ENCODE peak calls at places on chromosomes 12 and 14, in ten cellular contexts. One of them, this sample, is unnamed.

GRCh38 chr12:96221391-96221790 is 27.2 kb downstream of the ELK3 start:
- DNase-seq in bronchial epithelial cell: peak; percentile 70
- DNase-seq in endodermal cell: no peak
- DNase-seq in A549: no peak
- DNase-seq in cardiac fibroblast: no peak
- DNase-seq in HCT116: no peak
- DNase-seq in type B pancreatic cell: no peak
- DNase-seq in H9: no peak
- DNase-seq in endothelial cell: no peak
- DNase-seq in uterus: no peak
- DNase-seq in this sample: no peak

GRCh38 chr12:39272934-39273770 is 169.8 kb downstream of the KIF21A start:
- DNase-seq in bronchial epithelial cell: peak; percentile 54
- DNase-seq in endodermal cell: peak; percentile 71
- DNase-seq in A549: peak; percentile 4
- DNase-seq in cardiac fibroblast: peak; percentile 67
- DNase-seq in HCT116: peak; percentile 22
- DNase-seq in type B pancreatic cell: no peak
- DNase-seq in H9: no peak
- DNase-seq in endothelial cell: peak; percentile 66
- DNase-seq in uterus: no peak
- DNase-seq in this sample: peak; percentile 44

GRCh38 chr14:20697273-20698017 is 8.9 kb downstream of the ANG start:
- DNase-seq in bronchial epithelial cell: peak; percentile 83
- DNase-seq in endodermal cell: peak; percentile 92
- DNase-seq in A549: peak; percentile 67
- DNase-seq in cardiac fibroblast: peak; percentile 88
- DNase-seq in HCT116: peak; percentile 55
- DNase-seq in type B pancreatic cell: peak; percentile 72
- DNase-seq in H9: peak; percentile 73
- DNase-seq in endothelial cell: peak; percentile 74
- DNase-seq in uterus: peak; percentile 35
- DNase-seq in this sample: peak; percentile 64

GRCh38 chr14:43687866-43688265 is 819.2 kb downstream of the FSCB start:
- DNase-seq in bronchial epithelial cell: peak; percentile 40
- DNase-seq in endodermal cell: no peak
- DNase-seq in A549: no peak
- DNase-seq in cardiac fibroblast: peak; percentile 31
- DNase-seq in HCT116: no peak
- DNase-seq in type B pancreatic cell: no peak
- DNase-seq in H9: no peak
- DNase-seq in endothelial cell: no peak
- DNase-seq in uterus: no peak
- DNase-seq in this sample: no peak

GRCh38 chr12:19979584-19979983 is 388.8 kb upstream of the PDE3A start:
- DNase-seq in bronchial epithelial cell: no peak
- DNase-seq in endodermal cell: no peak
- DNase-seq in A549: no peak
- DNase-seq in cardiac fibroblast: no peak
- DNase-seq in HCT116: no peak
- DNase-seq in type B pancreatic cell: no peak
- DNase-seq in H9: no peak
- DNase-seq in endothelial cell: no peak
- DNase-seq in uterus: no peak
- DNase-seq in this sample: no peak

GRCh38 chr12:9940370-9940769 is 8.2 kb upstream of the CLEC2A start:
- DNase-seq in bronchial epithelial cell: no peak
- DNase-seq in endodermal cell: no peak
- DNase-seq in A549: no peak
- DNase-seq in cardiac fibroblast: peak; percentile 20
- DNase-seq in HCT116: no peak
- DNase-seq in type B pancreatic cell: no peak
- DNase-seq in H9: no peak
- DNase-seq in endothelial cell: no peak
- DNase-seq in uterus: no peak
- DNase-seq in this sample: no peak

GRCh38 chr12:6828671-6829531 is 694 bp downstream of the P3H3 start:
- DNase-seq in bronchial epithelial cell: no peak
- DNase-seq in endodermal cell: peak; percentile 93
- DNase-seq in A549: no peak
- DNase-seq in cardiac fibroblast: peak; percentile 56
- DNase-seq in HCT116: no peak
- DNase-seq in type B pancreatic cell: no peak
- DNase-seq in H9: peak; percentile 80
- DNase-seq in endothelial cell: peak; percentile 52
- DNase-seq in uterus: peak; percentile 53
- DNase-seq in this sample: peak; percentile 63

GRCh38 chr12:116759783-116760581 is 21.9 kb downstream of the RNFT2 start:
- DNase-seq in bronchial epithelial cell: no peak
- DNase-seq in endodermal cell: peak; percentile 90
- DNase-seq in A549: no peak
- DNase-seq in cardiac fibroblast: peak; percentile 38
- DNase-seq in HCT116: peak; percentile 53
- DNase-seq in type B pancreatic cell: no peak
- DNase-seq in H9: peak; percentile 69
- DNase-seq in endothelial cell: peak; percentile 51
- DNase-seq in uterus: no peak
- DNase-seq in this sample: peak; percentile 40

GRCh38 chr14:97994020-97994531 is 1196.9 kb downstream of the VRK1 start:
- DNase-seq in bronchial epithelial cell: no peak
- DNase-seq in endodermal cell: no peak
- DNase-seq in A549: no peak
- DNase-seq in cardiac fibroblast: no peak
- DNase-seq in HCT116: no peak
- DNase-seq in type B pancreatic cell: no peak
- DNase-seq in H9: no peak
- DNase-seq in endothelial cell: no peak
- DNase-seq in uterus: no peak
- DNase-seq in this sample: no peak

GRCh38 chr14:80575763-80576162 is 364.5 kb upstream of the DIO2 start:
- DNase-seq in bronchial epithelial cell: peak; percentile 28
- DNase-seq in endodermal cell: no peak
- DNase-seq in A549: no peak
- DNase-seq in cardiac fibroblast: no peak
- DNase-seq in HCT116: no peak
- DNase-seq in type B pancreatic cell: no peak
- DNase-seq in H9: no peak
- DNase-seq in endothelial cell: no peak
- DNase-seq in uterus: no peak
- DNase-seq in this sample: no peak

GRCh38 chr12:12673296-12673695 is 22.7 kb downstream of the GPR19 start:
- DNase-seq in bronchial epithelial cell: peak; percentile 4
- DNase-seq in endodermal cell: no peak
- DNase-seq in A549: no peak
- DNase-seq in cardiac fibroblast: no peak
- DNase-seq in HCT116: no peak
- DNase-seq in type B pancreatic cell: no peak
- DNase-seq in H9: no peak
- DNase-seq in endothelial cell: no peak
- DNase-seq in uterus: no peak
- DNase-seq in this sample: no peak

GRCh38 chr12:6336859-6337744 is 4.8 kb downstream of the TNFRSF1A start:
- DNase-seq in bronchial epithelial cell: no peak
- DNase-seq in endodermal cell: no peak
- DNase-seq in A549: no peak
- DNase-seq in cardiac fibroblast: peak; percentile 43
- DNase-seq in HCT116: no peak
- DNase-seq in type B pancreatic cell: no peak
- DNase-seq in H9: no peak
- DNase-seq in endothelial cell: no peak
- DNase-seq in uterus: no peak
- DNase-seq in this sample: no peak

GRCh38 chr14:98233656-98234055 is 1038.3 kb downstream of the BCL11B start:
- DNase-seq in bronchial epithelial cell: peak; percentile 69
- DNase-seq in endodermal cell: peak; percentile 58
- DNase-seq in A549: no peak
- DNase-seq in cardiac fibroblast: no peak
- DNase-seq in HCT116: no peak
- DNase-seq in type B pancreatic cell: no peak
- DNase-seq in H9: no peak
- DNase-seq in endothelial cell: no peak
- DNase-seq in uterus: no peak
- DNase-seq in this sample: no peak

GRCh38 chr14:77314043-77314442 is 6.6 kb downstream of the POMT2 start:
- DNase-seq in bronchial epithelial cell: peak; percentile 99
- DNase-seq in endodermal cell: peak; percentile 77
- DNase-seq in A549: no peak
- DNase-seq in cardiac fibroblast: peak; percentile 88
- DNase-seq in HCT116: no peak
- DNase-seq in type B pancreatic cell: no peak
- DNase-seq in H9: peak; percentile 49
- DNase-seq in endothelial cell: no peak
- DNase-seq in uterus: no peak
- DNase-seq in this sample: no peak
- TF ChIP-seq CTCF in bronchial epithelial cell: no peak
- TF ChIP-seq CTCF in endodermal cell: no peak
- TF ChIP-seq CTCF in A549: no peak
- TF ChIP-seq CTCF in cardiac fibroblast: no peak
- TF ChIP-seq CTCF in HCT116: no peak
- TF ChIP-seq CTCF in type B pancreatic cell: no peak
- TF ChIP-seq CTCF in H9: no peak
- TF ChIP-seq CTCF in endothelial cell: no peak
- TF ChIP-seq CTCF in uterus: no peak
- TF ChIP-seq CTCF in this sample: no peak

GRCh38 chr14:69674546-69675245 is 63.3 kb downstream of the SUSD6 start:
- DNase-seq in bronchial epithelial cell: no peak
- DNase-seq in endodermal cell: no peak
- DNase-seq in A549: no peak
- DNase-seq in cardiac fibroblast: no peak
- DNase-seq in HCT116: no peak
- DNase-seq in type B pancreatic cell: no peak
- DNase-seq in H9: no peak
- DNase-seq in endothelial cell: no peak
- DNase-seq in uterus: no peak
- DNase-seq in this sample: no peak

GRCh38 chr14:69673099-69673498 is 61.7 kb downstream of the SUSD6 start:
- DNase-seq in bronchial epithelial cell: no peak
- DNase-seq in endodermal cell: no peak
- DNase-seq in A549: no peak
- DNase-seq in cardiac fibroblast: no peak
- DNase-seq in HCT116: no peak
- DNase-seq in type B pancreatic cell: no peak
- DNase-seq in H9: no peak
- DNase-seq in endothelial cell: no peak
- DNase-seq in uterus: no peak
- DNase-seq in this sample: no peak

GRCh38 chr14:69675246-69675583 is 63.8 kb downstream of the SUSD6 start:
- DNase-seq in bronchial epithelial cell: no peak
- DNase-seq in endodermal cell: no peak
- DNase-seq in A549: no peak
- DNase-seq in cardiac fibroblast: no peak
- DNase-seq in HCT116: no peak
- DNase-seq in type B pancreatic cell: no peak
- DNase-seq in H9: no peak
- DNase-seq in endothelial cell: no peak
- DNase-seq in uterus: no peak
- DNase-seq in this sample: no peak

GRCh38 chr14:69672372-69672771 is 61.0 kb downstream of the SUSD6 start:
- DNase-seq in bronchial epithelial cell: no peak
- DNase-seq in endodermal cell: no peak
- DNase-seq in A549: no peak
- DNase-seq in cardiac fibroblast: no peak
- DNase-seq in HCT116: no peak
- DNase-seq in type B pancreatic cell: no peak
- DNase-seq in H9: no peak
- DNase-seq in endothelial cell: no peak
- DNase-seq in uterus: no peak
- DNase-seq in this sample: no peak

GRCh38 chr14:69673578-69674305 is 62.3 kb downstream of the SUSD6 start:
- DNase-seq in bronchial epithelial cell: no peak
- DNase-seq in endodermal cell: no peak
- DNase-seq in A549: no peak
- DNase-seq in cardiac fibroblast: no peak
- DNase-seq in HCT116: no peak
- DNase-seq in type B pancreatic cell: no peak
- DNase-seq in H9: no peak
- DNase-seq in endothelial cell: no peak
- DNase-seq in uterus: no peak
- DNase-seq in this sample: no peak
- TF ChIP-seq CTCF in bronchial epithelial cell: no peak
- TF ChIP-seq CTCF in endodermal cell: peak; percentile 34
- TF ChIP-seq CTCF in A549: no peak
- TF ChIP-seq CTCF in cardiac fibroblast: peak; percentile 6
- TF ChIP-seq CTCF in HCT116: no peak
- TF ChIP-seq CTCF in type B pancreatic cell: no peak
- TF ChIP-seq CTCF in H9: no peak
- TF ChIP-seq CTCF in endothelial cell: no peak
- TF ChIP-seq CTCF in uterus: no peak
- TF ChIP-seq CTCF in this sample: no peak

GRCh38 chr14:102213984-102214658 is 74.4 kb downstream of the WDR20 start:
- DNase-seq in bronchial epithelial cell: no peak
- DNase-seq in endodermal cell: peak; percentile 41
- DNase-seq in A549: peak; percentile 31
- DNase-seq in cardiac fibroblast: no peak
- DNase-seq in HCT116: no peak
- DNase-seq in type B pancreatic cell: no peak
- DNase-seq in H9: no peak
- DNase-seq in endothelial cell: no peak
- DNase-seq in uterus: no peak
- DNase-seq in this sample: no peak
- TF ChIP-seq CTCF in bronchial epithelial cell: peak; percentile 7
- TF ChIP-seq CTCF in endodermal cell: peak; percentile 71
- TF ChIP-seq CTCF in A549: peak; percentile 32
- TF ChIP-seq CTCF in cardiac fibroblast: no peak
- TF ChIP-seq CTCF in HCT116: peak; percentile 37
- TF ChIP-seq CTCF in type B pancreatic cell: peak; percentile 51
- TF ChIP-seq CTCF in H9: peak; percentile 62
- TF ChIP-seq CTCF in endothelial cell: no peak
- TF ChIP-seq CTCF in uterus: no peak
- TF ChIP-seq CTCF in this sample: no peak

DNA sequence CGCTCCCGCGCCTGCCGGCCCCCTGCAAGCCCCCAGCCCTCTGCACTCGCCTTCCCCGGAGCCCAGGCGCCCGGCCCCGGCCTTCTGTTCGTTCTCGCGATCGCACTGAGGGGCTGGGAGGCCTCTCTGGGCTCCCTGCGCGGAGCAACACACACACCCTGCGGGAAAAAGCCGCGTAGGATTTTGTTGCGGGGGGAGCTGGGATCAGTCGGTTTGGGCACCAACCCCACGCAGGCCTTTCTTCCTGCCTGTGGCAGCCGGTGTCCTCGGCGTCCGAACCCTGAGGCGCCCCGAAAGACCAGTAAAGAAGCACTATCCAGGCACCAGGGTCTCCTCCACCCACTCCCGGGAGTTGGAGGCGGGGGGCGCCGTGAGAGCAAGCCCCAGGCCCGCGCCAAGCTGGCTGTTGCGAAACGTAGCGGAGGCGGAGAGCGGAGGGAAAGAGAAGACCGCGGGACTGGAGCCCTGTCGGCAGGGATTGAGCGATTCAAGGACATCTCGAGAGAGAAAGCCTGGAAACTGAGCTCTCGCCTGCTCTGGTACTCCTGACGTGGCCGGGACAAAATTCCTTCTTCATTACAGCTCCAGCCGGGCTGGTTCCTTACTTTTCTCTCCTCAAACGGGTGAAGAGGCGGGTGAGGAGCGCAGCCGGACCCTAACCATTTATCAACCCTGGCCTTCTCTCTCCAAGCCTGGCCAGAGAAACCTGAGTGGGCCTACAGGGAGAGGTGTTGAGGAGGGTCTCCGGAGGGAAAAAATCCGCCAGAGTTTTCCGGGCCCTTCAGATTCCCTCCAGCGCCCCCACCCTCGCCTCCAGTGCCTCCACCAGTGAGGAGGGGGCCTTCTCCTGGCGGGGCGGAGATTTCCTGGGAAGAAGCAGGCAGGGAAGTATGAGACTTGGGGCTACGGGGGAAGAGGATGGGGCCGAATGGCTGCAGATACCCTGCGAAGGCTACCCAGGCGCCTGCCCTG is 1.7 kb upstream of the HOXC5 start:
- DNase-seq in bronchial epithelial cell: no peak
- DNase-seq in endodermal cell: peak; percentile 86
- DNase-seq in A549: no peak
- DNase-seq in cardiac fibroblast: peak; percentile 17
- DNase-seq in HCT116: no peak
- DNase-seq in type B pancreatic cell: no peak
- DNase-seq in H9: no peak
- DNase-seq in endothelial cell: no peak
- DNase-seq in uterus: no peak
- DNase-seq in this sample: peak; percentile 59
- TF ChIP-seq CTCF in bronchial epithelial cell: no peak
- TF ChIP-seq CTCF in endodermal cell: no peak
- TF ChIP-seq CTCF in A549: no peak
- TF ChIP-seq CTCF in cardiac fibroblast: no peak
- TF ChIP-seq CTCF in HCT116: no peak
- TF ChIP-seq CTCF in type B pancreatic cell: no peak
- TF ChIP-seq CTCF in H9: no peak
- TF ChIP-seq CTCF in endothelial cell: no peak
- TF ChIP-seq CTCF in uterus: no peak
- TF ChIP-seq CTCF in this sample: no peak